ENCODE peak calls at places on chromosomes 5 and 9, in six cellular contexts. Z, O, F, P, W and Q are unnamed samples.

GRCh38 chr5:873328-873727 is 19.3 kb downstream of the BRD9 start:
- DNase-seq in O (no peak), W (no peak), F (no peak), P (no peak), Z (no peak), Q (no peak)

GRCh38 chr5:160390787-160391696 is 8.8 kb downstream of the FAM200C start:
- DNase-seq in O (peak; percentile 39), Z (peak; percentile 36), P (peak; percentile 28), W (no peak), F (no peak), Q (no peak)

GRCh38 chr5:65199988-65200668 is 281.6 kb downstream of the ADAMTS6 start:
- DNase-seq in W (no peak), F (peak; percentile 39), O (no peak), Z (peak; percentile 83), P (peak; percentile 76), Q (no peak)

GRCh38 chr5:62346727-62347126 is 40.7 kb downstream of the KIF2A start:
- DNase-seq in O (no peak), W (no peak), P (no peak), Z (no peak), F (no peak), Q (no peak)

GRCh38 chr9:95510610-95511231 is 6.0 kb downstream of the PTCH1 start:
- DNase-seq in Z (peak; percentile 97), F (peak; percentile 83), W (peak; percentile 91), O (peak; percentile 95), P (peak; percentile 98), Q (peak; percentile 87)

GRCh38 chr5:150335778-150336177 is 21.7 kb upstream of the TCOF1 start:
- DNase-seq in W (no peak), O (no peak), Z (peak; percentile 40), F (no peak), P (no peak), Q (no peak)

GRCh38 chr9:95409650-95410426 is 92.3 kb upstream of the FANCC start:
- DNase-seq in W (peak; percentile 48), O (peak; percentile 45), F (peak; percentile 69), P (peak; percentile 83), Z (peak; percentile 90), Q (no peak)

GRCh38 chr9:116860509-116861120 is 173.5 kb downstream of the TRIM32 start:
- DNase-seq in W (peak; percentile 60), P (peak; percentile 5), F (peak; percentile 14), Z (peak; percentile 63), O (peak; percentile 81), Q (peak; percentile 56)

GRCh38 chr9:81613002-81613750 is 76.2 kb downstream of the TLE1 start:
- DNase-seq in W (peak; percentile 60), P (peak; percentile 9), O (no peak), F (peak; percentile 46), Z (peak; percentile 98), Q (no peak)

GRCh38 chr5:140573683-140574082 is 9.1 kb downstream of the SLC35A4 start:
- DNase-seq in P (no peak), W (no peak), F (no peak), O (no peak), Z (no peak), Q (no peak)

GRCh38 chr9:129558551-129559505 is 62.1 kb downstream of the C9orf50 start:
- DNase-seq in P (no peak), W (no peak), O (peak; percentile 22), Z (no peak), F (no peak), Q (peak; percentile 91)

GRCh38 chr9:114273461-114273881 is 49.4 kb upstream of the ORM1 start:
- DNase-seq in Z (no peak), F (no peak), W (no peak), O (no peak), P (no peak), Q (no peak)

GRCh38 chr5:56838409-56839039 is 23.2 kb downstream of the MAP3K1 start:
- DNase-seq in F (peak; percentile 39), P (peak; percentile 71), Z (peak; percentile 74), W (no peak), O (peak; percentile 73), Q (no peak)

GRCh38 chr9:93304574-93305496 is 120.9 kb downstream of the WNK2 start:
- DNase-seq in P (peak; percentile 41), O (peak; percentile 82), W (peak; percentile 89), F (peak; percentile 5), Z (peak; percentile 41), Q (peak; percentile 95)

GRCh38 chr5:147037517-147038205 is 159.1 kb upstream of the PPP2R2B start:
- DNase-seq in Z (peak; percentile 20), O (peak; percentile 73), P (peak; percentile 18), F (peak; percentile 24), W (no peak), Q (no peak)

GRCh38 chr5:141521244-141521781 is 32.4 kb downstream of the PCDHGC5 start:
- DNase-seq in O (peak; percentile 89), W (peak; percentile 80), F (peak; percentile 99), Z (peak; percentile 100), P (peak; percentile 99), Q (no peak)

GRCh38 chr9:21160178-21160577 is 6.3 kb downstream of the IFNA21 start:
- DNase-seq in W (no peak), P (peak; percentile 25), Z (no peak), O (no peak), F (no peak), Q (no peak)